ENCODE peak calls at places on chromosomes 5 and 9, in four cellular contexts. One of them, this sample, is unnamed.

GRCh38 chr5:66209350-66209749 is 65.2 kb downstream of the SREK1 start:
- DNase-seq in NCI-H748 treated with DMSO at 0.1 percent for 48 hours: no peak
- DNase-seq in neural crest cell: no peak
- DNase-seq in substantia nigra: no peak
- DNase-seq in this sample: peak

GRCh38 chr5:81151546-81151945 is 81.6 kb upstream of the CKMT2 start:
- DNase-seq in NCI-H748 treated with DMSO at 0.1 percent for 48 hours: no peak
- DNase-seq in neural crest cell: no peak
- DNase-seq in substantia nigra: no peak
- DNase-seq in this sample: peak

GRCh38 chr5:120432861-120433260 is 31.2 kb upstream of the PRR16 start:
- DNase-seq in NCI-H748 treated with DMSO at 0.1 percent for 48 hours: no peak
- DNase-seq in neural crest cell: no peak
- DNase-seq in substantia nigra: no peak
- DNase-seq in this sample: no peak

GRCh38 chr5:59769832-59770231 is 123.7 kb downstream of the PDE4D start:
- DNase-seq in NCI-H748 treated with DMSO at 0.1 percent for 48 hours: no peak
- DNase-seq in neural crest cell: no peak
- DNase-seq in substantia nigra: no peak
- DNase-seq in this sample: no peak

GRCh38 chr9:128428644-128429504 is 8.2 kb downstream of the CERCAM start:
- DNase-seq in NCI-H748 treated with DMSO at 0.1 percent for 48 hours: no peak
- DNase-seq in neural crest cell: no peak
- DNase-seq in substantia nigra: no peak
- DNase-seq in this sample: no peak

GRCh38 chr5:88244686-88245085 is 24.0 kb downstream of the TMEM161B start:
- DNase-seq in NCI-H748 treated with DMSO at 0.1 percent for 48 hours: no peak
- DNase-seq in neural crest cell: no peak
- DNase-seq in substantia nigra: no peak
- DNase-seq in this sample: no peak

GRCh38 chr5:6480133-6481051 is 31.7 kb downstream of the UBE2QL1 start:
- DNase-seq in NCI-H748 treated with DMSO at 0.1 percent for 48 hours: no peak
- DNase-seq in neural crest cell: no peak
- DNase-seq in substantia nigra: no peak
- DNase-seq in this sample: no peak

GRCh38 chr5:82586176-82586575 is 308.0 kb upstream of the RPS23 start:
- DNase-seq in NCI-H748 treated with DMSO at 0.1 percent for 48 hours: no peak
- DNase-seq in neural crest cell: no peak
- DNase-seq in substantia nigra: no peak
- DNase-seq in this sample: no peak

GRCh38 chr5:108321341-108321740 is 60.6 kb downstream of the FBXL17 start:
- DNase-seq in NCI-H748 treated with DMSO at 0.1 percent for 48 hours: no peak
- DNase-seq in neural crest cell: no peak
- DNase-seq in substantia nigra: no peak
- DNase-seq in this sample: no peak

GRCh38 chr9:16143310-16143709 is 590.5 kb downstream of the CCDC171 start:
- DNase-seq in NCI-H748 treated with DMSO at 0.1 percent for 48 hours: no peak
- DNase-seq in neural crest cell: no peak
- DNase-seq in substantia nigra: no peak
- DNase-seq in this sample: peak

GRCh38 chr5:143161893-143162520 is 241.5 kb downstream of the NR3C1 start:
- DNase-seq in NCI-H748 treated with DMSO at 0.1 percent for 48 hours: no peak
- DNase-seq in neural crest cell: no peak
- DNase-seq in substantia nigra: no peak
- DNase-seq in this sample: peak